ENCODE peak calls at places on chromosomes 1 and 21, in four cellular contexts. E is cardiac muscle cell, Q is left ventricle myocardium inferior, I is adrenal gland. V is an unnamed sample.

GRCh38 chr1:101781437-101781836 is 215.3 kb downstream of the OLFM3 start:
- DNase-seq in I (no peak), E (peak), Q (no peak), V (no peak)

GRCh38 chr1:180948846-180949615 is 36.3 kb downstream of the KIAA1614 start:
- DNase-seq in E (peak), Q (no peak), I (no peak), V (no peak)

GRCh38 chr1:170765712-170766330 is 101.9 kb downstream of the PRRX1 start:
- DNase-seq in I (no peak), E (peak), Q (no peak), V (no peak)

GRCh38 chr1:194295690-194296089 is 1109.3 kb upstream of the B3GALT2 start:
- DNase-seq in Q (no peak), I (no peak), E (peak), V (no peak)

GRCh38 chr1:2300851-2301606 is 72.9 kb downstream of the SKI start:
- DNase-seq in Q (peak), E (peak), I (no peak), V (peak)

GRCh38 chr1:26286064-26286416 is 6.2 kb downstream of the SH3BGRL3 start:
- DNase-seq in I (no peak), E (no peak), Q (no peak), V (no peak)

GRCh38 chr1:186958520-186958919 is 129.8 kb downstream of the PLA2G4A start:
- DNase-seq in E (peak), Q (no peak), I (no peak), V (no peak)

GRCh38 chr21:36889401-36889800 is 77.1 kb downstream of the HLCS start:
- DNase-seq in I (no peak), Q (no peak), E (peak), V (peak)

GRCh38 chr1:200802042-200802441 is 63.3 kb downstream of the CAMSAP2 start:
- DNase-seq in Q (no peak), E (no peak), I (no peak), V (no peak)

GRCh38 chr1:109840011-109840629 is 70.5 kb upstream of the CSF1 start:
- DNase-seq in I (no peak), E (peak), Q (no peak), V (no peak)

GRCh38 chr1:6171546-6172124 is 8.5 kb downstream of the CHD5 start:
- DNase-seq in I (no peak), E (no peak), Q (no peak), V (no peak)

GRCh38 chr1:28441674-28442073 is 64.2 kb upstream of the RCC1 start:
- DNase-seq in E (no peak), Q (no peak), I (no peak), V (no peak)

GRCh38 chr21:36929622-36930021 is 36.8 kb downstream of the HLCS start:
- DNase-seq in I (no peak), E (no peak), Q (no peak), V (no peak)

GRCh38 chr1:95956215-95956614 is 722.2 kb downstream of the RWDD3 start:
- DNase-seq in Q (no peak), E (no peak), I (no peak), V (no peak)

GRCh38 chr1:209659909-209660308 is 7.7 kb upstream of the LAMB3 start:
- DNase-seq in Q (no peak), I (no peak), E (peak), V (no peak)

GRCh38 chr1:90371106-90371813 is 345.8 kb downstream of the BARHL2 start:
- DNase-seq in E (no peak), I (no peak), Q (no peak), V (no peak)

GRCh38 chr1:198883184-198883583 is 244.3 kb downstream of the PTPRC start:
- DNase-seq in E (no peak), I (no peak), Q (no peak), V (no peak)

GRCh38 chr1:214862421-214862820 is 220.1 kb upstream of the KCNK2 start:
- DNase-seq in E (peak), I (no peak), Q (no peak), V (no peak)

GRCh38 chr1:234985531-234986294 is 142.9 kb downstream of the TOMM20 start:
- DNase-seq in E (no peak), Q (no peak), I (no peak), V (no peak)

GRCh38 chr1:42923367-42924248 is 35.1 kb downstream of the SLC2A1 start:
- DNase-seq in Q (no peak), E (no peak), I (no peak), V (no peak)

GRCh38 chr1:11281518-11282331 is 8.7 kb downstream of the UBIAD1 start:
- DNase-seq in I (no peak), E (peak), Q (no peak), V (peak)

GRCh38 chr1:230169454-230170152 is 102.6 kb downstream of the GALNT2 start:
- DNase-seq in I (peak), Q (no peak), E (no peak), V (no peak)

GRCh38 chr1:150649441-150649840 is 20.0 kb upstream of the ENSA start:
- DNase-seq in I (no peak), E (no peak), Q (no peak), V (no peak)

GRCh38 chr1:61056674-61057439 is 25.5 kb upstream of the NFIA start:
- DNase-seq in E (peak), Q (peak), I (peak), V (peak)

GRCh38 chr1:32651461-32652073 is 559 bp downstream of the RBBP4 start:
- DNase-seq in Q (no peak), I (no peak), E (no peak), V (no peak)

GRCh38 chr21:38330671-38331070 is 73.9 kb downstream of the KCNJ15 start:
- DNase-seq in I (no peak), E (no peak), Q (no peak), V (no peak)

GRCh38 chr1:68218485-68218884 is 13.8 kb downstream of the WLS start:
- DNase-seq in I (no peak), Q (no peak), E (no peak), V (no peak)

GRCh38 chr1:19009882-19010321 is 53.4 kb upstream of the IFFO2 start:
- DNase-seq in I (no peak), E (peak), Q (no peak), V (no peak)

GRCh38 chr1:164644774-164645634 is 86.0 kb downstream of the PBX1 start:
- DNase-seq in I (no peak), E (peak), Q (no peak), V (no peak)

GRCh38 chr1:211648980-211649934 is 26.2 kb downstream of the NEK2 start:
- DNase-seq in Q (peak), I (no peak), E (peak), V (peak)

GRCh38 chr1:47623174-47623940 is 185.5 kb downstream of the FOXD2 start:
- DNase-seq in E (no peak), I (peak), Q (no peak), V (no peak)

GRCh38 chr1:82972841-82973553 is 1025.9 kb downstream of the TTLL7 start:
- DNase-seq in Q (no peak), E (no peak), I (no peak), V (no peak)

GRCh38 chr1:56137829-56138505 is 441.4 kb downstream of the PLPP3 start:
- DNase-seq in I (no peak), Q (no peak), E (peak), V (no peak)

GRCh38 chr1:119637719-119638118 is 10.3 kb downstream of the ZNF697 start:
- DNase-seq in Q (no peak), E (no peak), I (no peak), V (no peak)

DNA sequence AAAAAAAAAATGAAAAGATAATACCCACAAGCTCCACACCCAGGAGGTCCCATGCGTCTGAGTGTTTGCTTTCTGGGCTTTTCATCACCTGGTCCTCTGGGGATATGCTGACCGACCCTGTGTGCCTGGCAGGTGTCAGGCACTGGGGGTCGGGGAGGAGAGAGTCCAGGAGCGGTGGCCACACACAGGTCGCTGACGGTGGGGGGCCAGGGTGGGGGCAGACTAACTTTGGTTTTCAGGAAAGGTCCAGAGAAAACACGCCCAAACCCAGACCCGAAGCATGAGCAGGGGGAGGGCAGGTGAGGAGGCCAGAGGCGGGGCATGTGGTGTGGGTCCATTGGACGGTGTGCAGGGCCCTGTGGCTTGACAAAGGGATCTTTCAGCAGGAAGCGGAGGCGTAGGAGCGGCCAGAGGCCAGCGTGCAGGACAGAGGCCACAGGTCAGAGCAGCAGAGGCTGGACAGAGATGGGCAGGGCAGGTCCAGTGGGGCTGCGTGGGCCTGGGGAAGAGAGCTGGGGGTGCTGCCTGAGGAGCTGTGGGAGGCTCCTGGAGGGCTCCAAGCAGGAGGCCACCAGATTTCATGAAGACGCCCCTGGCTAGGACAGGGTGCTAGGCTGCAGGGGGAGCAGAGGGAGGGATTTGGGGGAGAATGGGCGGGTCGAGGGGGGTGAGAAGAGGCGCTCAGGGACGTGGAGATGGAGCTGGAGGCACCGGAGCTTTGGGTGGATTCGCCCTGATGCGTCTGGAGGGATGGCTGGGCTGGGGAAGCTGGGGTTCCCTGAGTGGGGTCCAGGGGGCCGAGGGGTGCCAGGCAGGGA is 15.8 kb downstream of the RNF223 start:
- DNase-seq in I (no peak), Q (no peak), E (no peak), V (no peak)
- H3K4me3 ChIP-seq in I (no peak), Q (peak), E (no peak), V (no peak)

GRCh38 chr1:30001452-30002039 is 721.8 kb downstream of the MATN1 start:
- DNase-seq in Q (no peak), I (no peak), E (no peak), V (no peak)
- H3K4me3 ChIP-seq in Q (no peak), I (no peak), E (no peak), V (no peak)

GRCh38 chr1:37455516-37455915 is 18.9 kb upstream of the ZC3H12A start:
- DNase-seq in I (no peak), E (no peak), Q (no peak), V (no peak)
- H3K4me3 ChIP-seq in I (no peak), E (no peak), Q (peak), V (no peak)

DNA sequence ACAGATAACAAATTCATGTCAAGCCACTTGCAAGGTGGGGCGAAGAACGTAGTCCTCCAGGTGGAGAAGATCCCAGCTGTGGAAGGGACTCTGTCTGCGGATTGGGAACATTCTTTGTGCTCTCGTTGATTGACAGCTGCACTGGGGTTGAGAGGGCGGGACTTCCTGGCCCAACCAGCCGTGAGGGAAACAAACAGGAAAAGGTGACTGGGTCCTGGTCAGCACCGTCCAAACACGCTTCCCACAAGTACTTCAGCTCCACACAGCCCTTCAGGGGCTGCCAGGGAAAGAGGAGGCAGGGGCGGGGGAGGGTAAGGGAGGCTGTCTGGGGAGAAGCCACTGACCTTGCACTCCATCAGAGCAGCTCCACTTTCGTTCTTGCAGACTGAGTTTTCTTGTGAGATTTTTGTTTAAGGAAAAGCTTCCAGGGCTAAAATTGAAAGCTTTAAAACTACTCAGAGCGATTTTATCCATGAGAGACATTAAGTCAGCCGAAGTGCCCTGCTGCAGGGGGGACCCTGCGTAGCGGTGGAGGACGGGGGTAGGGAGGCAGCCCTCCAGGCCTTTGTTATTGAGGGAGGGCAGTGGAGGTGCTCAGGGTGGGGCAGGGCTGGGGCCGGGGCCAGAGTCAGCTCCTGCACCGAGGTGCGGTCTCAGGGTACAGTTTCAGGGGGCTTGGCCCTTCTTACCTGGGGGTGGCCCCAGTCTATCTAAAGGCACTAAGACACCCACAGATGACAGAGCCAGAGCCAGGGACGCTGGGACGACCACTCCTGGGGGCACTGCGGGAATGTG is 21.6 kb upstream of the STUM start:
- DNase-seq in E (peak), Q (peak), I (no peak), V (peak)
- H3K4me3 ChIP-seq in E (no peak), Q (peak), I (no peak), V (no peak)

DNA sequence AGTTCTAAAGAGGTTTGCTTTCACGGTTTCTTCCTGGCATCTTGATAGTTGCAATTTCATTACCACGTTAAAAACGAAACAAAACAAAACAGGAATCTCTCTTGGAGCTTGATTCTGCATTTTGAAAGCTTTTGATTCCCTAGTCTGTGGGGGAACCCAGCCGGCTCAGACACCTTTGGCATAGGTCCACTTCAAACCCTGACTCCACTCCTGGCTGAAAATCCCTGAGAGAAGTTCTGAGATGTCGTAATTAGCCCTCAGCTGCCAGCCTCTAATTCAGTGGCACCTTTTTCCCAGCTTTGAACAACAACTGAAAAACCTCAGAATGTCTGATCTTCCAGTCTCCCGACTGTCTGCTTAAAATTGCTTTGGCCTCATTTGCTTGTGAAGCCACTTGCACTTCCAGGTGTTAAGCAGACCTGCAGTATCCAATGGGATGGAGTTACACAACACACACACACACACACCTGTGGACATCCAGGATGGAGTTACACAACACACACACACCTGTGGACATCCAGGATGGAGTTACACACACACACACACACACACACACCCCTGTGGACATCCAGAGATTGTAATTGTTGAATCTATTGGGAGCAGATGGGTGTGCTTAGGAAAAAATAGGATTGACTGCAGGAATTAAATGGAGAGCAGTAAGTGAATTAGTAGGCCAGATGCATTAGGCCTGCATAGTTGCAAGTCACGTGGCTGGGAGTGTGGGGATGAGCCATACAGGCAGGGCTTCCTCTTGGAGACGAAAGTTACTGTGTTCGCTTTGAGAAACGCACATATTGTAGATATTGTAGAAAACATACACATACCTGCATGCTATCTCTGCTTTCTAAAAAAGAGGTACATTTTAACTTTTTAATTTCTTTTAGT is 285.6 kb upstream of the FMN2 start:
- DNase-seq in E (no peak), I (no peak), Q (no peak), V (no peak)
- H3K4me3 ChIP-seq in E (no peak), I (no peak), Q (no peak), V (no peak)

GRCh38 chr1:156858959-156859522 is at the start of gene INSRR:
- DNase-seq in E (peak), I (no peak), Q (no peak), V (peak)

GRCh38 chr1:156859523-156860112 is 701 bp upstream of the INSRR start:
- DNase-seq in Q (no peak), E (peak), I (no peak), V (no peak)

GRCh38 chr1:156857532-156857931 is 1.4 kb downstream of the INSRR start:
- DNase-seq in Q (no peak), E (no peak), I (no peak), V (no peak)

GRCh38 chr1:156860113-156860638 is 489 bp upstream of the NTRK1 start:
- DNase-seq in I (peak), E (peak), Q (peak), V (peak)

DNA sequence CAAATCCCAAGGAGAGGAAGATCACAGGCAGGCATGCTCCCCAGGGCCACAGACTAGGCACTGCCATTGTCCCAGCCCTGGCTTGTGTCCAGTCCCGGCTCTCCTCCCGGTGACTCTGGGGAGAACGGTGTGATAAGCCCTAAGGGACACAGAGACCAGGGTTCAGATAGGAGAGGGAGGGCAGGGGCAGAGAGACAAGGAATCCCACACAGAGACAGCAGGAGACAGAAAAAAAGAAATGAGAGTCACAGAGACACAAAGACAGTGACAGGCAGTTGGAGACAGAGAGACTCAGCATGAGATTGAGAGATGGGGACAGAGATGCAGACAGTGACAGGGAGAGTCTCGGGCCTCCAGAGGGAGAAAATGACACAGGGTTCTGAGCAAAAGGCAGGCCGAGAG is 361 bp downstream of the INSRR start:
- DNase-seq in I (no peak), Q (peak), E (no peak), V (no peak)
- H3K4me3 ChIP-seq in I (no peak), Q (peak), E (peak), V (peak)

DNA sequence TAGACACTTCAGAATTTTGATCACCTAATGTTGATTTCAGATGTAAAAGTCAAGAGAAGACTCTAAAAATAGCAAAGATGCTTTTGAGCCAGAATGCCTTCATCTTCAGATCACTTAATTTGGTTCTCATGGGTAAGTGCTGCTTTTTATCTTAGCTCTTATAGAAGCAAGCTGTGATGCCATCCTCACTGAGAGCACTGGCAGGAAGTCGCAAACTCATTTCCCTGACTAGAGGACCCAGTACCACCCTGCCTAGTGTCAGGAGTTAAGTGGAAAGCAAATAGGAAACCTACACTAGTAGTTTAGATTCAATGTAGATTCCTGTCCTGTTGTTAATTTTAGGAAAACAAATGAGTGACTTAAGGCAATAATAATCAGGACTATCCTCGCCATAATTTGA is 12.1 kb downstream of the IFNAR2 start:
- DNase-seq in Q (no peak), I (no peak), E (no peak), V (no peak)
- H3K4me3 ChIP-seq in Q (no peak), I (no peak), E (no peak), V (no peak)